ENCODE peak calls at places on chromosomes 1 and 21, in ten cellular contexts. G, F, V, R, W, S, Z, C, P and J are unnamed samples.
A peak's percentile ranks its signal among the peaks of the same experiment; 100 is the strongest.

GRCh38 chr1:211420845-211421454 is 71.0 kb downstream of the RD3 start:
- DNase-seq in W (no peak), C (peak; percentile 5), S (no peak), V (no peak), R (no peak), Z (peak; percentile 16), G (no peak), P (no peak), F (no peak), J (peak; percentile 63)

GRCh38 chr21:39666681-39667315 is 54.1 kb downstream of the B3GALT5 start:
- DNase-seq in V (no peak), W (no peak), P (no peak), R (no peak), Z (no peak), S (no peak), F (no peak), C (no peak), G (no peak), J (no peak)

GRCh38 chr1:220991506-220991905 is 112.3 kb downstream of the HLX start:
- DNase-seq in W (no peak), C (no peak), R (no peak), G (no peak), S (no peak), P (no peak), Z (no peak), V (no peak), F (no peak), J (no peak)

GRCh38 chr21:36859744-36860501 is 106.5 kb downstream of the HLCS start:
- DNase-seq in G (peak; percentile 85), C (peak; percentile 62), Z (peak; percentile 33), W (peak; percentile 57), V (no peak), R (peak; percentile 83), P (peak; percentile 89), F (peak; percentile 48), S (peak; percentile 55), J (no peak)

GRCh38 chr1:4172659-4173599 is 272.9 kb upstream of the C1orf174 start:
- DNase-seq in F (peak; percentile 36), R (no peak), Z (no peak), P (peak; percentile 54), S (no peak), C (no peak), G (no peak), W (no peak), V (no peak), J (no peak)

GRCh38 chr1:153343811-153344717 is 4.6 kb downstream of the PGLYRP4 start:
- DNase-seq in W (no peak), S (no peak), C (no peak), V (peak; percentile 2), R (no peak), F (peak; percentile 59), P (peak; percentile 22), G (no peak), Z (no peak), J (no peak)

GRCh38 chr1:228022571-228023293 is 15.9 kb downstream of the WNT3A start:
- DNase-seq in G (peak; percentile 46), F (no peak), R (no peak), W (no peak), V (no peak), S (no peak), P (peak; percentile 69), C (no peak), Z (no peak), J (no peak)

GRCh38 chr1:159859757-159860156 is 2.7 kb downstream of the VSIG8 start:
- DNase-seq in R (peak; percentile 39), Z (no peak), S (no peak), C (no peak), W (no peak), V (no peak), P (no peak), F (no peak), G (no peak), J (no peak)

GRCh38 chr1:2111674-2112035 is 61.4 kb downstream of the PRKCZ start:
- DNase-seq in S (no peak), Z (no peak), C (no peak), G (peak; percentile 23), F (no peak), V (no peak), W (no peak), R (no peak), P (no peak), J (no peak)

GRCh38 chr1:85577421-85578320 is 2.9 kb upstream of the CCN1 start:
- DNase-seq in S (no peak), C (no peak), V (no peak), F (no peak), W (peak; percentile 49), P (no peak), G (peak; percentile 68), R (peak; percentile 65), Z (no peak), J (no peak)

DNA sequence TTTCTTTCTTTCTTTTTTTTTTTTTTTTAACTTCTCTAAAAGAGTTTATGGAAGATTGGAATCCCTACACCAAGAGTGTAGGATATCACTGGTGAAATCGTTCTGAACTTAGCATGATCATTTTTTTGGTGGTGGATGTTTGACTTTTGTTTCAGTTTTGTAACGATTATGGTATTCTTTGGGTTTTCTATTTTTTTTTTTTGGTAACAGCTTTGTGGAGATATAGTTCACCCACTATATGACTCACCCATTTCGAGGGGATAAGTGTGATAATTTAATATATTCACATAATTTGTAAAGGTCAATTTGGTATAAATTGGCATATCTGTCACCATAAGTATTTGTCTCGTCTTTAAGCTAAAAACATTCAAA is 29.2 kb downstream of the AGPAT3 start:
- DNase-seq in S (no peak), G (no peak), Z (no peak), R (no peak), C (no peak), F (no peak), P (no peak), W (no peak), V (no peak), J (no peak)
- H3K4me3 ChIP-seq in S (no peak overlapping the region), G (no peak overlapping the region), Z (no peak overlapping the region), R (no peak overlapping the region), C (no peak overlapping the region), F (peak overlapping the region; percentile 49), P (peak overlapping the region; percentile 53), W (no peak overlapping the region), V (no peak overlapping the region), J (no peak overlapping the region)

DNA sequence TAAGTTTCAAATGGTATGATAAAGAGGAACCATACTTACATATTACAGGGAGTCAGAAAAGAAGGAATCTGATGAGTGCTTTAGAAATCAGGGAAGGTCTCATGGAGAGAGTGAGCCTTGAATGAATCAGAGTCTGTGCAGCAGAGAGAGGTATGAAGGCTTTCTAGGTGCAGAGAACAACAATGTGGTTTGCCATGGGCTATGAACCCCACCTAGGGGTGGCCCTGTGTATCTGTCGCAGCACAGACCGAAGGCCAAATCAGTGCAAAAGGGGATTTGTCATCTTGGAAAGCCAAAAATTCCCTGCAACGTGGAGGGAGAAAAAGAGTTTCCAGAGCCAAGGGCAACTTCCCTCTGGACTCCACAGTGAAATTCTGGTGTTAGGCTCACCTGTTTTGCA is 3.5 kb downstream of the PAPPA2 start:
- DNase-seq in W (no peak), G (no peak), S (no peak), Z (no peak), R (peak; percentile 41), P (no peak), C (no peak), V (no peak), F (peak; percentile 22), J (peak; percentile 2)
- TF ChIP-seq CTCF in W (no peak), G (peak; percentile 28), S (no peak), Z (no peak), R (peak; percentile 46), P (no peak), C (peak; percentile 9), V (no peak), F (peak; percentile 42), J (peak; percentile 16)

GRCh38 chr1:170067253-170067819 is 7.2 kb downstream of the KIFAP3 start:
- DNase-seq in P (no peak), Z (no peak), F (peak; percentile 13), W (no peak), C (peak; percentile 1), G (no peak), V (no peak), S (no peak), R (no peak), J (peak; percentile 54)
- H3K4me3 ChIP-seq in P (no peak overlapping the region), Z (no peak overlapping the region), F (peak overlapping the region; percentile 60), W (no peak overlapping the region), C (no peak overlapping the region), G (no peak overlapping the region), V (no peak overlapping the region), S (no peak overlapping the region), R (no peak overlapping the region), J (no peak overlapping the region)

DNA sequence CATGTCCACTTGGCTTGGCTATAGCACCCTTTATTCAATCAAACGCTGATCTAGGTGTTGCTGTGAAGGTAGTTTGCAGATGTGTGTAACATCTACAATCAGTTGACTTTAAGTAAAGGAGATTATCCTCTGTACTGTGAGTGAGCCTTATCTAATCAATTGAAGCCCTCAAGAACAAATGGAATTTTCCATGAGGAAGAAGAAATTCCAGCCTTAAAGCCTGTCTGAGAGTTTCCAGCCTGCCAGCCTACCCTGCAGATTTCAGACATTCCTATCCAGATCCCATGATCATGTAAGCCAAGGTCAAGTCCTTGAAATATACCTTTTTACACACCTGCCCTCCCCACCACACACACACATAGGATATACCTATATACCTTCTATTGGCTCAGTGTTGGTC is 696.7 kb downstream of the MRPL39 start:
- DNase-seq in G (no peak), Z (no peak), C (no peak), R (no peak), V (no peak), F (no peak), W (no peak), P (no peak), S (no peak), J (no peak)
- TF ChIP-seq CTCF in G (no peak), Z (no peak), C (no peak), R (no peak), V (no peak), F (no peak), W (no peak), P (no peak), S (no peak), J (no peak)

DNA sequence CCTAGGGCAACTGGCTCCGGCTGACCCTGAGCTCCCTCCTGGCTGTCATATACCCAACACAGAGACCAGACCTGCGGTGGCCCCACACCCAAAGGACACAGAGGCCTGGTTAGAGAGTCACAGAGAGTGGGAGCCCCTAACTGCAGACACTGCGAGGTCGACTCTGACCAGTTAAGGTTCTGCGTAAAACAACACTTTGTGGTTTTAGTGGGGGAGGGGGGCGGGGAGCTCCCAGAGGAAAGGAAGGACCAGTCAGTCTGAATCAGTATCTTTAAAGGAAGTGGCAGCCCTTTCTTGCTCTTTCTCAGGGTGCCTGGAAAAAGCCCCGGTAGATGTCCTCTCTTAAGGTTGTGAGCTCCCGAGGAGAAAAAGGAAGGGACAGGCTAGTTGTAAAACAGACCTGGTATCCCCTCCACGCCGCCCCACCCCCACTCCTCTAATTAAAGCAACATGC is 2.4 kb downstream of the SSBP3 start:
- DNase-seq in P (peak; percentile 46), V (no peak), R (no peak), S (no peak), G (no peak), C (peak; percentile 78), W (no peak), F (no peak), Z (peak; percentile 75), J (peak; percentile 39)
- H3K4me3 ChIP-seq in P (peak overlapping the region; percentile 95), V (no peak overlapping the region), R (peak overlapping the region; percentile 26), S (no peak overlapping the region), G (no peak overlapping the region), C (peak overlapping the region; percentile 45), W (peak overlapping the region; percentile 86), F (peak overlapping the region; percentile 75), Z (peak overlapping the region; percentile 67), J (peak overlapping the region; percentile 73)